ENCODE peak calls at places on chromosomes 7 and 10, in four cellular contexts. H is GM12878, D is H1, M is HepG2. A is an unnamed sample.

GRCh38 chr7:137488038-137488437 is 144.5 kb upstream of the PTN start:
- DNase-seq in H (no peak), D (no peak), M (no peak), A (no peak)

GRCh38 chr10:24748214-24748613 is 24.5 kb upstream of the ARHGAP21 start:
- DNase-seq in H (no peak), D (no peak), M (no peak), A (no peak)

GRCh38 chr10:61744469-61744868 is 81.7 kb downstream of the CABCOCO1 start:
- DNase-seq in H (no peak), D (no peak), M (no peak), A (no peak)

GRCh38 chr10:101323495-101323894 is 30.5 kb upstream of the BTRC start:
- DNase-seq in H (no peak), D (no peak), M (no peak), A (no peak)

GRCh38 chr7:150377116-150377979 is 1.8 kb upstream of the ZNF775 start:
- DNase-seq in H (no peak), D (no peak), M (no peak), A (no peak)

GRCh38 chr7:144386741-144387140 is 16.8 kb downstream of the NOBOX start:
- DNase-seq in H (no peak), D (no peak), M (no peak), A (no peak)

GRCh38 chr7:12549106-12549505 is 21.4 kb upstream of the SCIN start:
- DNase-seq in H (no peak), D (no peak), M (no peak), A (no peak)

GRCh38 chr7:108030536-108030935 is 27.6 kb upstream of the LAMB1 start:
- DNase-seq in H (no peak), D (no peak), M (no peak), A (no peak)

GRCh38 chr10:43310872-43311271 is 44.0 kb upstream of the RASGEF1A start:
- DNase-seq in H (no peak), D (no peak), M (no peak), A (no peak)

GRCh38 chr7:140229591-140230516 is 53.1 kb upstream of the KDM7A start:
- DNase-seq in H (no peak), D (peak), M (peak), A (no peak)
- H3K4me3 ChIP-seq in H (peak), D (peak), M (peak), A (peak)

GRCh38 chr10:128150045-128150493 is 23.8 kb upstream of the MKI67 start:
- DNase-seq in H (no peak), D (peak), M (no peak), A (peak)
- TF ChIP-seq ZNF274 in H (no peak), D (no peak), M (no peak), A (no peak)

DNA sequence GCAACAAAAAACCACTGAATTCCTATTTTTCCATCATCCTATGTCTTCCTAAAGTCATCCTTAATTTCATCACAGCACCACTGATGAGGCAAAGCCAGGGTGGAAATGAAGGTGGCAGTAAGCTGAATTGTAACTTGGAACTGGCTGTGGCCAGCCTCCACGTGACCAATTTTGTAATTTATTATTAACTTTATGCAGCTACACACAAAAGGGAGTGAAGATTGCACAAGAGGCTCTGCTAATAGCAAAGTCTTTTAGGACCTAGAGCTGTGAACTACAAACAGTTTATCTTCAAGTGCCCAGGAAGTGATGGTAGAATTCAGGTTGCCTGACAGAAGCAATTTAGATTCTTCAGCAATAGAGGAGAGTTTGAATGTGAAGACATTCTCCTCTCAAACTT is 176.4 kb downstream of the CCDC71L start:
- DNase-seq in H (no peak), D (no peak), M (no peak), A (no peak)
- TF ChIP-seq SUZ12 in H (no peak), D (no peak), M (no peak), A (no peak)

GRCh38 chr10:50419091-50419490 is 167.8 kb upstream of the ASAH2 start:
- DNase-seq in H (no peak), D (no peak), M (no peak), A (no peak)
- H3K4me3 ChIP-seq in H (no peak), D (no peak), M (no peak), A (no peak)

GRCh38 chr10:29370092-29370611 is 81.3 kb downstream of the LYZL1 start:
- DNase-seq in H (no peak), D (no peak), M (no peak), A (no peak)
- TF ChIP-seq ZNF274 in H (no peak), D (no peak), M (no peak), A (no peak)

DNA sequence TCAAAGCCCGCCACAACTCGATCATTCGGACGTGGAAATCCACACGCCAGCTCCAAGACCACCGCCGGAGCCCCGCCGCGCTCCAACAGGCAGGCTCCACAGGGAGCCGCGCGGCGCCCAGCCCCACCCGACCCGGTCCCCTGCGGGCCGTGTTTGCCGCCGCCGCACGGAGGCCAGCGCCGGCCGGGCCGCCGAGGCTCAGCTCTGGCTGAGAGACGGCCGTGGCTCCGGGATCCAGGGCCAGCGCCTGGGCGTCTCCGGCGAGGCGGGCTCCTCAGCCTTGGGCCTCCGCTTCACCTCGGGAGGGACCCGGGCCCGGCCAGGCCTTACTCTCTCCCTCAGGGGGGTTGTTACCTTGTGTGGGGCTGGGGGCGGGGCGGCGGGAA is 333 bp downstream of the SMNDC1 start:
- DNase-seq in H (no peak), D (no peak), M (no peak), A (peak)
- TF ChIP-seq SUZ12 in H (no peak), D (no peak), M (no peak), A (no peak)

GRCh38 chr10:395665-396064 is 260.4 kb downstream of the ZMYND11 start:
- DNase-seq in H (no peak), D (no peak), M (no peak), A (no peak)
- H3K4me3 ChIP-seq in H (no peak), D (no peak), M (no peak), A (no peak)

DNA sequence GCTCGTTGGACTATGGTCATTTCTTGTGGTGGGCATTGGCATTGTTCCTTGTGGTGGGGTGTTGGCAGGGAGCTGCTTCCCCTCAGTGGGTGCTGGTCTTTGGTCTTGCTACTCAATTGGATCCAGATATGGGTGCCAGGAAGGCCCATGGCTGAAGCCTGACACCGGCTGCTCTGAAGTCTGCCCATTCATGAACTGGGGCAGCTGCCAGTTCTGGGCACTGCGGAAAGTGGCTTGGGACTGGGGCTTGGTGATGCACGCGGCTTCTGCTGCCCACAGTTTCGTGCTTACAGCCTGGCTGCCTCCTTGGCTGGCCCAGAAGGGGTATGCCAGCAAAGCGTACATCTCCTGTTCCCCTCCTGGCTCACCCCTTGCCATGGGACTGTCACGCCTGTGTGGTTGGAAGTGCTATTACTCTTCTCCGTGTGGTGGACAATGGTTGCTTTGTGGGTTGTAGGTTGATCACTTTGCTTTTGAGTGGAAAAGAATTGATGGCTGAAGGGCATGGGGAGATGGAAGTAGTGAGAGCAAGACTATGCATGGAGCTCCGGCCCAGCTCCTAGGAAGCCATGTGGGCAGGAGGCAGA is 54.7 kb downstream of the ADAMTS14 start:
- DNase-seq in H (no peak), D (no peak), M (no peak), A (no peak)
- TF ChIP-seq ZNF274 in H (no peak), D (no peak), M (no peak), A (no peak)

GRCh38 chr10:75038335-75038734 is 73.1 kb upstream of the SAMD8 start:
- DNase-seq in H (no peak), D (no peak), M (no peak), A (no peak)

GRCh38 chr10:75048669-75049098 is 62.8 kb upstream of the SAMD8 start:
- DNase-seq in H (no peak), D (no peak), M (no peak), A (no peak)

GRCh38 chr10:75042292-75042974 is 69.0 kb upstream of the SAMD8 start:
- DNase-seq in H (no peak), D (no peak), M (no peak), A (no peak)

GRCh38 chr10:75040576-75040975 is 70.9 kb upstream of the SAMD8 start:
- DNase-seq in H (no peak), D (no peak), M (no peak), A (no peak)

DNA sequence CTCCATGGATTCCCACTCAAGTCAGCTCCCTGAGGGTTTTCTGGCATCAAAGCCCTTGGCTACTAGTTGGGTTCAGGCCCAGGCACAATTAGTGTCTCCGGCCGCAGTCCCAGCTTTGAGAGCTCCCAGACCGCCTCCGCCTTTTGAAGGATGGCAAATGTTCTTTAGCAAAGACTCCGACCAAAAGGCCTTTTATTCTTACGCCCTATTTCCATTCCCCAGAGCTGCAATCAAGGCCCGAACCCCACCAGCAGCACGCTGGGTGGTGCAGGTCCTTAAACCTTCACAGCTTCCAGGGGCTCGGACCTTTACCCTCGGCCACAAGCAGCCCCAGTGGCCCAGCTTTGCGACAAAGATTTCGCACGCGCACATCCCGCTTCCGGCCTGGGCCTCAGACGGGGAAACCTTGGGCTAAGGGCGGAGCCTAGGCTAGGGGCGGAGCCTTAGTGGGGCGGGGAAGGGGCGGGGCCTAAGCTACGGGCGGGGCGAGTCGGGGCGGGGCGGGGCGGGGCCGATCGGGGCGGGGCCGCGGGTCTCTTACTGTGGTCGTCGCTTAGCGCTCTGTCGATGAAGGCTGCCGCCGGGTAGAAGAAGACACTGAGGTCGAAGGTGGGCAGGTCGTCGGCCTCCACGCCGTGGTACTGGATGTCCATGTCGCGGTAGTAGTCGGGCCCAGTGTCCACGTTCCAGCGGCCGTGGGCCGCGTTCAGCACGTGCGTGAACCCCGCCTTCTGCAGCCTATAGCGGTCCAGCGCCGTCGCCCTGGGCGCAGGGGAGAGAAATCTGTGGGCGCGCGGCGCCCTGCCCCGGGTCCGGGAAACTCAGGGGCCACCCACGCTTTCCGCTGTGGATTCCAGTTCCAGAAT is 68.0 kb upstream of the SAMD8 start:
- DNase-seq in H (no peak), D (no peak), M (no peak), A (peak)
- TF ChIP-seq SUZ12 in H (no peak), D (no peak), M (no peak), A (no peak)

DNA sequence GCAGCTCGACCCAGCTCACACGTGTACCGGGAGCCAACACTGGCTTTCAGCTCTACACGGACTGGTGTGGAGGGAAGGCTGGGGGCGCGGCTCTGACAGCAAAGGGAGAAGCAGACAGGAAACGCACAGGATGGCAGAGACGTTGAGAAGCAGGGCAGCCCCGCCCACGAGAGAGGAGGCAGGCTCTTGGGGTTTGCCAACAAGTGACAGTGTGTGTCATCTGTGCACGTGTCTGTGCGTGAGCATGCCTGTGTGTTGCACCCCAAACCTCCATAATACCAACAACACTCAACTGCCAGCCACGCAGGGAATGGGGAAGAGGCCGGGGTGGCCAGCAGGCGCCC is 64.4 kb upstream of the PDGFA start:
- DNase-seq in H (no peak), D (no peak), M (no peak), A (no peak)
- H3K4me3 ChIP-seq in H (no peak), D (no peak), M (no peak), A (no peak)